ENCODE peak calls at places on chromosome 9, in five cellular contexts. U is K562, Z is GM12878, C is HepG2, Q is H1. X is an unnamed sample.

GRCh38 chr9:33510264-33511183 is 13.5 kb upstream of the ANKRD18B start:
- DNase-seq in U (peak), Z (no peak), C (no peak), Q (peak), X (no peak)

GRCh38 chr9:129173296-129174101 is 4.6 kb downstream of the IER5L start:
- DNase-seq in U (no peak), Z (no peak), C (no peak), Q (no peak), X (no peak)

GRCh38 chr9:80976417-80976816 is 712.9 kb downstream of the TLE1 start:
- DNase-seq in U (no peak), Z (no peak), C (no peak), Q (no peak), X (no peak)

GRCh38 chr9:83027153-83027867 is 35.6 kb downstream of the RASEF start:
- DNase-seq in U (no peak), Z (no peak), C (peak), Q (no peak), X (peak)

GRCh38 chr9:99299214-99300102 is 77.4 kb downstream of the SEC61B start:
- DNase-seq in U (no peak), Z (no peak), C (peak), Q (no peak), X (no peak)

GRCh38 chr9:113648586-113648985 is 185.1 kb downstream of the RGS3 start:
- DNase-seq in U (no peak), Z (no peak), C (no peak), Q (no peak), X (no peak)

GRCh38 chr9:5718296-5719032 is 89.6 kb downstream of the RIC1 start:
- DNase-seq in U (no peak), Z (no peak), C (no peak), Q (no peak), X (no peak)

GRCh38 chr9:93587651-93588347 is 11.4 kb downstream of the PHF2 start:
- DNase-seq in U (no peak), Z (no peak), C (no peak), Q (no peak), X (no peak)

GRCh38 chr9:92563701-92564100 is 27.9 kb upstream of the ECM2 start:
- DNase-seq in U (no peak), Z (no peak), C (no peak), Q (no peak), X (no peak)

GRCh38 chr9:4106081-4106491 is 193.8 kb downstream of the GLIS3 start:
- DNase-seq in U (no peak), Z (no peak), C (peak), Q (no peak), X (no peak)

GRCh38 chr9:95116820-95117204 is 200.7 kb downstream of the FANCC start:
- DNase-seq in U (no peak), Z (no peak), C (no peak), Q (no peak), X (no peak)
- TF ChIP-seq SRF in U (no peak), Z (no peak), C (no peak), Q (no peak), X (no peak)

GRCh38 chr9:90854637-90855036 is 53.0 kb downstream of the SYK start:
- DNase-seq in U (no peak), Z (no peak), C (no peak), Q (no peak), X (no peak)

GRCh38 chr9:90857855-90858254 is 56.2 kb downstream of the SYK start:
- DNase-seq in U (no peak), Z (no peak), C (no peak), Q (no peak), X (no peak)

GRCh38 chr9:90858505-90858904 is 56.9 kb downstream of the SYK start:
- DNase-seq in U (no peak), Z (no peak), C (no peak), Q (no peak), X (no peak)

GRCh38 chr9:90855208-90856000 is 53.8 kb downstream of the SYK start:
- DNase-seq in U (no peak), Z (no peak), C (no peak), Q (no peak), X (no peak)

GRCh38 chr9:90857103-90857502 is 55.5 kb downstream of the SYK start:
- DNase-seq in U (no peak), Z (no peak), C (no peak), Q (no peak), X (no peak)
- TF ChIP-seq SRF in U (no peak), Z (no peak), C (no peak), Q (no peak), X (no peak)

DNA sequence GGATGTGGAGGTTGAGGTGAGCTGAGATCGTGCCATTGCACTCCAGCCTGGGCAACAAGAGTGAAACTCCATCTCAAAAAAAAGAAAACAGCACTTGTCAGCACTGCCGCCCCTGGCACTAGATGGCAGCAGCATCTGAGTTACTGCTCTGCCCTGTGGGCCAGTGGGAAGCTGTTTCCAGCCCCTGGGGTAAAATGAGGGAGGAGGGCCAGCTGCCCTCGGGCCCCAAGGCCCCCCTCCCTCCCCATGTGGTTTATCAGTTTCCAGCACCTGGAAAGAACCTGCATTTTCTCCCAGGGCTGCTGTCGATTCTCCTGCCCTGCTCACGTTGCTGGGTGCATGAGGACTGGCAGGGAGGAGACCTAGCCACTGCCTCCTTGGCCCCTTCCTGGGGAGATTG is 13.2 kb upstream of the CEL start:
- DNase-seq in U (peak), Z (no peak), C (no peak), Q (no peak), X (peak)
- TF ChIP-seq SRF in U (no peak), Z (no peak), C (no peak), Q (no peak), X (no peak)

DNA sequence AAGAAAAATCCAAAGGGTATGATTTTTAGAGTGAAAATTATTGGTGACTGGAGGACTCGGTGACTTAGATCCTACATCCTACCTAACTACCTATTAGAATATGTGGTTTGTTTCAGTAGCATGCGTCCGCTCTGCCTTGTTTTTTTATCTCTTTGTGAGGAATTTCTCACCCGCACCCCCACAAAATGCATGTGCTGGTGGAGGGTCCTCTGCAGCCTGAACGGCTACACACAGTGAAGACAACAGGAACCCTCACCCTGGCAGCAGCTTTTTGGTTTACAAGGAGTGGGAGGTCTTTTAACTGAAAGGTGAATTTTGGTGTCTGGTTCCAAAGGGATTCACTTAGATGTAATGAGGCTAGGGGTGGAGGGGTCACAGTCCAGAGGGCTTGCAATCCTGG is 115.5 kb downstream of the GNA14 start:
- DNase-seq in U (no peak), Z (no peak), C (no peak), Q (no peak), X (no peak)
- TF ChIP-seq SRF in U (no peak), Z (no peak), C (no peak), Q (no peak), X (no peak)

GRCh38 chr9:134291961-134292871 is 34.0 kb upstream of the RXRA start:
- DNase-seq in U (no peak), Z (no peak), C (no peak), Q (no peak), X (no peak)
- TF ChIP-seq SRF in U (no peak), Z (no peak), C (no peak), Q (no peak), X (no peak)

DNA sequence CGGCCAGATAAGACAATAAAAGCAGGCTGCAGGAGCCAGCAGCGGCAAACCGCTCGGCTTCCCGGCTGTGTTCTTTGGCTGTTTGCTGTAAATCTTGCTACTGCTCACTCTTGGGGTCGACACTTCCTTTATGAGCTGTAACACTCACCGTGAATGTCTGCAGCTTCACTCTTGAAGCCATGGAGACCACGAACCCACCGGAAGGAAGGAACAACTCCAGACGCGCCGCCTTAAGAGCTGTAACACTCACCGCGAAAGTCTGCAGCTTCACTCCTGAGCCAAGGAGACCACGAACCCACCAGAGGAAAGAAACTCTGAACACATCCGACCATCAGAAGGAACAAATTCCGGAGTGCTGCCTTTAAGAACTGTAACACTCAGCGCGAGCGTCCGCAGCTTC is 451.7 kb downstream of the AGTPBP1 start:
- DNase-seq in U (no peak), Z (no peak), C (no peak), Q (no peak), X (no peak)
- TF ChIP-seq SRF in U (no peak), Z (no peak), C (no peak), Q (no peak), X (no peak)

DNA sequence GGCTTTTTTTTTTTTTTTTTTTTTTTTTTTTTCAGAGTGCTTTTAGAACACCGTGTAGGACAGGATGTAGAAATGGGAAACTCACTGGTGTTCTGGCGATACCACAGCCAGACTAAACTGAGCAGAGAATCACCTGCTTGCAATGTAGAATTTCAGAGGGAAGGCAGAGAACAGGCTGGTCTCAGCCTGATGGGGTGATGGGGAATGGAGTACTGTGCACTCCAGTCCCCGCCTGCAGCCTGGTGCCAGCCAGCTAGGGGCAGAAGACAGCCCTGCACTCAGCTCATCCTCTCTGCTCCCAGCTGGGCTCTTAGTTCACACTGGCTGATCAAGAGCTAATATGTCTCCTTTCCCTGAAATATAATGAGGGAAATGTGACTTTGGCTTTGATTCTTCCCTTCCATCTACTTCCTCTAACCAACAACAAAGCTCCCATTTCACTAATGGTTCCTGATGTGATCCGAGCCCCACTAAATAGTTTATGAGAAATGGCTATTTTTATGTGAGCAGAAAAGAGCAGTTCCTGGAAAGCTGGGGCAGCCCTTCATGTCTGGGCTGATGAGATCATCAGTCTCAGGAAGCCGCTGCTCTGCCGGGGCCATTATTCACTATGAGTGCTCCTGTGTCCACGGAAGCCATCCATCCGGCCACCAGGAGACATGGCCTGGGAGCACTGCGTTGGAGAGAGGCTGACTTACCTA is 209.7 kb downstream of the GADD45G start:
- DNase-seq in U (no peak), Z (no peak), C (no peak), Q (no peak), X (no peak)
- TF ChIP-seq SRF in U (no peak), Z (no peak), C (no peak), Q (no peak), X (no peak)

DNA sequence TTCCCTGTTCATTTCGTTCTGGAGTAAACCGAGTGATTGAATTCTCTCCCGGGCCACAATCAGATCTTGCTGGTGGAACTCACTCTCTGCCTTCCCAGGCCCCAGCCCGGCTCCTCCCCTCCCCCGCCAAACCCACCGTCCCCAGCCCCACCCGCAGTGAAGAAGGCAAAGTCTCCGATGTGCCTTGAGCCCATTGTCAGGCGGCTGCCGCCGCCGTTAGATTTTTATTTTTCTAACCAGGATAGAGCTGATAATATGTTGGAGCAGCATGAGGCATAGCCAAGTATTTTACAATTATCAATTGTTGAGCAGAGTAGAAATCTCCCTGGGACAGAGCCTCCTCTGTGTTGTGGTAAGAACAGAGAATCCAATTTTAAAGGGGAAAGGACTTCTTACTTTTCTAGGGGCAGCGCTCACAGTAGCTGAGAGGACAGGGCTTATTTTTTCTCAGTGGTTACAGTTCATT is 1.2 kb downstream of the PSAT1 start:
- DNase-seq in U (peak), Z (no peak), C (peak), Q (peak), X (no peak)
- TF ChIP-seq SRF in U (no peak), Z (no peak), C (no peak), Q (no peak), X (no peak)

GRCh38 chr9:134738869-134739659 is 97.5 kb downstream of the COL5A1 start:
- DNase-seq in U (peak), Z (no peak), C (peak), Q (peak), X (peak)
- TF ChIP-seq SRF in U (no peak), Z (no peak), C (no peak), Q (no peak), X (no peak)

X was measured in HCT116.